ENCODE peak calls at places on chromosomes 6 and 20, in seven cellular contexts. K is endothelial cell of umbilical vein, X is fibroblast of lung, Z is SK-N-SH, B is mammary epithelial cell, F is keratinocyte, N is colonic mucosa. G is an unnamed sample.
A peak's percentile ranks its signal among the peaks of the same experiment; 100 is the strongest.

GRCh38 chr6:108556864-108557493 is 3.7 kb upstream of the FOXO3 start:
- DNase-seq in K (no peak), X (peak; percentile 85), Z (no peak), B (no peak), F (no peak), N (no peak), G (peak; percentile 22)

GRCh38 chr20:54085425-54085824 is 15.0 kb upstream of the BCAS1 start:
- DNase-seq in K (no peak), X (no peak), Z (no peak), B (no peak), F (no peak), N (no peak), G (no peak)

GRCh38 chr20:3785240-3786125 is 1.1 kb downstream of the CENPB start:
- DNase-seq in K (peak; percentile 24), X (no peak), Z (peak; percentile 64), B (no peak), F (no peak), N (no peak), G (peak; percentile 28)

GRCh38 chr6:165846123-165846966 is 183.3 kb upstream of the PDE10A start:
- DNase-seq in K (no peak), X (peak; percentile 9), Z (no peak), B (no peak), F (no peak), N (peak; percentile 86), G (no peak)

GRCh38 chr6:138099832-138100231 is 7.4 kb downstream of the PERP start:
- DNase-seq in K (no peak), X (peak; percentile 48), Z (no peak), B (peak; percentile 85), F (no peak), N (no peak), G (no peak)

GRCh38 chr20:6504826-6505225 is 262.7 kb upstream of the BMP2 start:
- DNase-seq in K (no peak), X (no peak), Z (no peak), B (peak; percentile 27), F (no peak), N (no peak), G (no peak)

GRCh38 chr20:62926229-62927127 is at the start of gene DIDO1:
- DNase-seq in K (peak; percentile 82), X (peak; percentile 81), Z (peak; percentile 99), B (peak; percentile 86), F (no peak), N (peak; percentile 92), G (peak; percentile 96)

GRCh38 chr6:77669913-77670312 is 17.1 kb downstream of the MEI4 start:
- DNase-seq in K (no peak), X (no peak), Z (no peak), B (no peak), F (no peak), N (no peak), G (no peak)

GRCh38 chr6:136738178-136739057 is 53.9 kb downstream of the MAP3K5 start:
- DNase-seq in K (peak; percentile 46), X (peak; percentile 51), Z (no peak), B (no peak), F (no peak), N (peak; percentile 61), G (no peak)

GRCh38 chr6:38640216-38640909 is 634 bp upstream of the BTBD9 start:
- DNase-seq in K (peak; percentile 2), X (no peak), Z (no peak), B (peak; percentile 2), F (no peak), N (no peak), G (no peak)

GRCh38 chr20:17460119-17460518 is 71.1 kb downstream of the BFSP1 start:
- DNase-seq in K (no peak), X (no peak), Z (no peak), B (no peak), F (no peak), N (no peak), G (no peak)

GRCh38 chr6:4220619-4221018 is 85.2 kb upstream of the ECI2 start:
- DNase-seq in K (no peak), X (peak; percentile 64), Z (no peak), B (no peak), F (no peak), N (no peak), G (no peak)

GRCh38 chr6:15874821-15875220 is 212.0 kb upstream of the DTNBP1 start:
- DNase-seq in K (no peak), X (peak; percentile 47), Z (no peak), B (peak; percentile 56), F (no peak), N (no peak), G (no peak)

GRCh38 chr6:45959534-45960195 is 56.0 kb downstream of the CLIC5 start:
- DNase-seq in K (peak; percentile 7), X (peak; percentile 25), Z (no peak), B (peak; percentile 76), F (peak; percentile 25), N (no peak), G (no peak)

GRCh38 chr20:47150403-47151152 is 205.9 kb downstream of the ZMYND8 start:
- DNase-seq in K (peak; percentile 64), X (peak; percentile 72), Z (peak; percentile 82), B (peak; percentile 54), F (no peak), N (peak; percentile 62), G (peak; percentile 91)

GRCh38 chr6:149335924-149336323 is 18.4 kb downstream of the TAB2 start:
- DNase-seq in K (peak; percentile 67), X (peak; percentile 52), Z (no peak), B (peak; percentile 78), F (peak; percentile 65), N (no peak), G (no peak)

GRCh38 chr20:8693709-8694108 is 375.2 kb upstream of the PLCB4 start:
- DNase-seq in K (no peak), X (peak; percentile 45), Z (no peak), B (peak; percentile 1), F (no peak), N (no peak), G (no peak)

GRCh38 chr6:11093065-11093590 is 506 bp upstream of the SMIM13 start:
- DNase-seq in K (no peak), X (no peak), Z (no peak), B (no peak), F (no peak), N (peak; percentile 63), G (no peak)

GRCh38 chr6:54193560-54193959 is 82.3 kb downstream of the MLIP start:
- DNase-seq in K (peak; percentile 96), X (no peak), Z (no peak), B (no peak), F (no peak), N (no peak), G (no peak)

DNA sequence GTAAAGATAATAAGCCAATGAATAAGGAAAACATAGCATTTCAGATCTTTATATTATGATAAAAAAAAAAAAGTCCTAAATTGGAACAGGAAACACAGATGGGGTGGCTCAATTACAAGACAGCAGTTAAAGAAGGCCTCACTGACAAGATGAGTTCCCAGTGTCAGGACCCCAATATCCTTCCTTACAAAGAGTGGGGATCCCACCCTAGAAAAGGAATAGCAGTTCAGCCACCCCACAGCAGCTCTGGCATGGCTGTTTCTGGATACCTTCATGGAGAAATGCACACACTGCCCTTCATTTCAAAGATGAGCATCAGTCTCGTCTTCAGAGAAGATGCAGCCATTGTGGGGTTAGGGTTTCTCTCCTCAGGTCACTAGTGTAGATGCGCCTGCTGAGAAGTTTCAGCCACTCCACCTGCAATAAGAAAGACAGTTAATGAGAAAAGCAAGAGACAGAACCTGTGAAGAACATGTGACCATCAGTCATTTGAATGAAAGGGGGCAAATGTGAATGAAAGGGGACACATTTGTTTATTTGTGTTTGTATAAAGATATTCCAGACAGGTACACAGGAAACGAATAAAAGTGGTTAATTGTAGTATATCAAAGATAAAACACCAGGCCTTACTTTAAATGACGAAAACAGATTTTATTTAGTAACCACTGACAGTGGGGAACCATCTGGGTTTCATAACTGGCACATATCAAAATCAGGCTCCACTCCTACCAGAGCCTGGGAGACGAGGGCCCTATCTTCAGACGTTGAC is 121.3 kb upstream of the PRSS16 start:
- DNase-seq in K (no peak), X (no peak), Z (no peak), B (no peak), F (no peak), N (no peak), G (no peak)
- H3K27ac ChIP-seq in K (no peak overlapping the region), X (peak overlapping the region; percentile 48), Z (peak overlapping the region; percentile 65), B (no peak overlapping the region), F (no peak overlapping the region), N (no peak overlapping the region), G (no peak overlapping the region)

GRCh38 chr20:33861458-33861857 is 50.3 kb downstream of the CHMP4B start:
- DNase-seq in K (no peak), X (no peak), Z (no peak), B (no peak), F (no peak), N (no peak), G (no peak)

GRCh38 chr20:33859157-33859695 is 48.1 kb downstream of the CHMP4B start:
- DNase-seq in K (peak; percentile 81), X (no peak), Z (no peak), B (no peak), F (no peak), N (no peak), G (no peak)

GRCh38 chr20:33858666-33859065 is 47.5 kb downstream of the CHMP4B start:
- DNase-seq in K (no peak), X (no peak), Z (no peak), B (no peak), F (no peak), N (no peak), G (no peak)

GRCh38 chr20:33857722-33858563 is 46.8 kb downstream of the CHMP4B start:
- DNase-seq in K (no peak), X (no peak), Z (no peak), B (no peak), F (no peak), N (no peak), G (no peak)

DNA sequence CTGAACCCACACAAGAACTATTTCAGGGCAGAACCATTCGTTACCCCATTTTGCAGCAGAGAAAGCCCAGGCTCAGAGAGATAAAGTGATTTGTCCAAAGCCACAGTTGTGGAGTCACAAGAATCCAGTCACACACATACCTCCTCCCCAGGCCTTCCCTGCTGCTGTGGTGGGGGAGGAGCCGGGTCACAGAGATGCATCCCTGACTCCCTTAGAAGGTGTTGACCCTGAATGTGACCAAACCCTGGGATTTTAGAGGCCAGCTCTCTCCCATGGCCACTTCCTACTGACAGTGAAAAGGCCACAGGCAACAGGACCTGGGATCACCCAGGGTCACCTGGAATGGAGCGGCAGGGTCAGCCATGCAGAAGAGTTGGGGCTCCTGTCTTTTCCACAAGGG is 48.6 kb downstream of the CHMP4B start:
- DNase-seq in K (no peak), X (no peak), Z (no peak), B (no peak), F (no peak), N (no peak), G (no peak)
- H3K9ac ChIP-seq in K (peak overlapping the region; percentile 17), X (no peak overlapping the region), Z (no peak overlapping the region), B (no peak overlapping the region), F (no peak overlapping the region), N (no peak overlapping the region), G (no peak overlapping the region)

DNA sequence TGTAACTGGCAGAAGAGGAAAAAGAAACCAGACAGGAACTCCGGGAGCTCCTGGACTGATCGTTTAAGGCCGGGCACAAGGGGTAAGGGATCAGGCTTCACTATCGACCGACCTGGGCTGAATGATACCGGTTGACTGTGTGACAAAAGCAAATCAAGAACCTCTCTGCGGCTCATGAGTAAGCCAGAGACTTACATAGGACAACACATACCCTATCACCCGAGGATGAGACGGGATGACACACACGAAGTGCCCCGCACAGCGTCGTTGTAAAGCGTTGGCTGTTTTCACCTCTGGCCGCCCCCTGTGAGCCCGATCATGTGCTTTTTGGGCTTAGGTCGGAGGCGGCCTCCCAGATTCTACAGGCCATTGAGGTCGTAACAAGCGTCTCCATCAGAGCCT is 695 bp upstream of the TGIF2 start:
- DNase-seq in K (no peak), X (peak; percentile 22), Z (peak; percentile 26), B (peak; percentile 24), F (no peak), N (peak; percentile 33), G (peak; percentile 64)
- H3K27ac ChIP-seq in K (peak overlapping the region; percentile 40), X (no peak overlapping the region), Z (peak overlapping the region; percentile 55), B (no peak overlapping the region), F (peak overlapping the region; percentile 52), N (peak overlapping the region; percentile 74), G (peak overlapping the region; percentile 13)

GRCh38 chr6:169108753-169109152 is 144.9 kb downstream of the THBS2 start:
- DNase-seq in K (no peak), X (no peak), Z (no peak), B (no peak), F (no peak), N (no peak), G (no peak)
- H3K9ac ChIP-seq in K (no peak overlapping the region), X (no peak overlapping the region), Z (no peak overlapping the region), B (no peak overlapping the region), F (no peak overlapping the region), N (no peak overlapping the region), G (no peak overlapping the region)

G was measured in neural progenitor cell.